ENCODE peak calls at places on chromosomes 11 and 22, in five cellular contexts. C is activated naive CD8-positive, alpha-beta T cell treated with anti-CD3 and anti-CD28 coated beads, Interleukin-2, amount 10 ng/mL, durations not matched to agents 7 days and 5 days; Q is astrocyte of the spinal cord; J is K562; U is anterior cingulate cortex. W is an unnamed sample.

GRCh38 chr11:95345651-95346050 is 114.6 kb upstream of the SESN3 start:
- DNase-seq in C (no peak), Q (no peak), J (no peak), U (no peak), W (no peak)

GRCh38 chr11:130121430-130121978 is 38.1 kb upstream of the ST14 start:
- DNase-seq in C (no peak), Q (peak; percentile 80), J (no peak), U (no peak), W (no peak)

GRCh38 chr22:38327805-38328204 is 10.6 kb upstream of the CSNK1E start:
- DNase-seq in C (no peak), Q (peak; percentile 62), J (no peak), U (no peak), W (no peak)

GRCh38 chr11:35553021-35553420 is 27.6 kb upstream of the PAMR1 start:
- DNase-seq in C (no peak), Q (no peak), J (no peak), U (no peak), W (no peak)

GRCh38 chr11:57364851-57365660 is 15.9 kb downstream of the PRG3 start:
- DNase-seq in C (no peak), Q (no peak), J (no peak), U (no peak), W (no peak)

GRCh38 chr22:46763051-46763705 is 728 bp downstream of the TBC1D22A start:
- DNase-seq in C (no peak), Q (peak; percentile 57), J (peak; percentile 32), U (no peak), W (peak; percentile 76)

GRCh38 chr11:8318536-8318935 is 54.9 kb upstream of the LMO1 start:
- DNase-seq in C (no peak), Q (no peak), J (peak; percentile 47), U (no peak), W (no peak)

GRCh38 chr11:95923441-95923729 is 522 bp downstream of the MTMR2 start:
- DNase-seq in C (no peak), Q (peak; percentile 23), J (no peak), U (no peak), W (no peak)

GRCh38 chr22:37887610-37888378 is 18.3 kb upstream of the MICALL1 start:
- DNase-seq in C (no peak), Q (peak; percentile 84), J (no peak), U (no peak), W (no peak)

GRCh38 chr11:134418119-134418840 is 6.2 kb upstream of the B3GAT1 start:
- DNase-seq in C (no peak), Q (no peak), J (no peak), U (no peak), W (no peak)

GRCh38 chr11:99069831-99070444 is 49.2 kb downstream of the CNTN5 start:
- DNase-seq in C (peak; percentile 28), Q (peak; percentile 37), J (no peak), U (no peak), W (no peak)

GRCh38 chr11:69385832-69386415 is 92.0 kb downstream of the MYEOV start:
- DNase-seq in C (peak; percentile 8), Q (no peak), J (no peak), U (no peak), W (peak; percentile 34)

GRCh38 chr22:35952576-35952975 is 76.0 kb downstream of the RBFOX2 start:
- DNase-seq in C (no peak), Q (no peak), J (no peak), U (no peak), W (no peak)